ENCODE peak calls at places on chromosomes 3 and 15, in eight cellular contexts. F, B, V, O, G, J, I and T are unnamed samples.

GRCh38 chr3:17833786-17834559 is 91.5 kb upstream of the TBC1D5 start:
- DNase-seq in F (no peak), B (no peak), V (no peak), O (no peak), G (no peak), J (no peak), I (no peak), T (no peak)

GRCh38 chr15:24862726-24863521 is 91.9 kb upstream of the SNRPN start:
- DNase-seq in F (no peak), B (no peak), V (no peak), O (no peak), G (peak; percentile 44), J (no peak), I (no peak), T (no peak)

GRCh38 chr3:159913712-159914414 is 74.8 kb upstream of the IL12A start:
- DNase-seq in F (no peak), B (no peak), V (no peak), O (no peak), G (no peak), J (no peak), I (no peak), T (no peak)

GRCh38 chr3:44355634-44356033 is 17.1 kb downstream of the TCAIM start:
- DNase-seq in F (no peak), B (no peak), V (peak; percentile 89), O (peak; percentile 64), G (peak; percentile 86), J (no peak), I (peak; percentile 68), T (peak; percentile 98)

GRCh38 chr3:182469086-182469485 is 324.2 kb upstream of the ATP11B start:
- DNase-seq in F (no peak), B (no peak), V (no peak), O (no peak), G (peak; percentile 55), J (no peak), I (no peak), T (no peak)

GRCh38 chr3:106981392-106981791 is 395.8 kb upstream of the CCDC54 start:
- DNase-seq in F (no peak), B (no peak), V (no peak), O (no peak), G (no peak), J (no peak), I (no peak), T (no peak)

GRCh38 chr3:107904536-107905066 is 186.2 kb downstream of the CD47 start:
- DNase-seq in F (no peak), B (no peak), V (no peak), O (no peak), G (no peak), J (no peak), I (no peak), T (no peak)

GRCh38 chr15:52068004-52068403 is 44.6 kb downstream of the BCL2L10 start:
- DNase-seq in F (no peak), B (no peak), V (peak; percentile 38), O (no peak), G (no peak), J (no peak), I (no peak), T (no peak)

GRCh38 chr15:50280271-50280670 is 14.7 kb upstream of the HDC start:
- DNase-seq in F (no peak), B (no peak), V (no peak), O (no peak), G (peak; percentile 26), J (no peak), I (no peak), T (no peak)

GRCh38 chr3:37571269-37571668 is 290.4 kb upstream of the CTDSPL start:
- DNase-seq in F (no peak), B (no peak), V (peak; percentile 21), O (no peak), G (no peak), J (no peak), I (no peak), T (no peak)

GRCh38 chr3:127534161-127534451 is 56.4 kb downstream of the TPRA1 start:
- DNase-seq in F (no peak), B (no peak), V (no peak), O (no peak), G (no peak), J (no peak), I (no peak), T (no peak)

GRCh38 chr3:107643038-107643883 is 120.5 kb downstream of the BBX start:
- DNase-seq in F (no peak), B (no peak), V (no peak), O (no peak), G (no peak), J (no peak), I (no peak), T (peak; percentile 28)

GRCh38 chr3:52403955-52404354 is 40.9 kb downstream of the SEMA3G start:
- DNase-seq in F (no peak), B (no peak), V (no peak), O (no peak), G (no peak), J (no peak), I (no peak), T (no peak)

GRCh38 chr15:47570044-47570443 is 147.3 kb upstream of the SEMA6D start:
- DNase-seq in F (no peak), B (peak; percentile 72), V (no peak), O (no peak), G (no peak), J (no peak), I (no peak), T (no peak)

GRCh38 chr15:94282269-94283250 is 51.2 kb downstream of the MCTP2 start:
- DNase-seq in F (no peak), B (no peak), V (peak; percentile 43), O (no peak), G (peak; percentile 31), J (no peak), I (no peak), T (no peak)

GRCh38 chr3:38003371-38003816 is 12.8 kb downstream of the VILL start:
- DNase-seq in F (peak; percentile 74), B (peak; percentile 78), V (peak; percentile 43), O (peak; percentile 53), G (no peak), J (no peak), I (peak; percentile 74), T (peak; percentile 60)

GRCh38 chr3:43153189-43154083 is 47.6 kb upstream of the POMGNT2 start:
- DNase-seq in F (no peak), B (peak; percentile 63), V (peak; percentile 74), O (no peak), G (peak; percentile 63), J (no peak), I (peak; percentile 17), T (no peak)

GRCh38 chr3:195757827-195758226 is 37.0 kb downstream of the MUC20 start:
- DNase-seq in F (no peak), B (no peak), V (no peak), O (no peak), G (no peak), J (no peak), I (no peak), T (no peak)

GRCh38 chr3:55802816-55803215 is 315.7 kb upstream of the WNT5A start:
- DNase-seq in F (no peak), B (no peak), V (no peak), O (no peak), G (no peak), J (no peak), I (no peak), T (no peak)

GRCh38 chr3:56323986-56324420 is 144.3 kb downstream of the ERC2 start:
- DNase-seq in F (no peak), B (no peak), V (peak; percentile 85), O (peak; percentile 12), G (peak; percentile 86), J (no peak), I (peak; percentile 15), T (no peak)

GRCh38 chr3:79380581-79380980 is 387.2 kb downstream of the ROBO1 start:
- DNase-seq in F (no peak), B (no peak), V (peak; percentile 40), O (no peak), G (no peak), J (no peak), I (no peak), T (no peak)

GRCh38 chr15:99511865-99512632 is 53.7 kb upstream of the MEF2A start:
- DNase-seq in F (no peak), B (no peak), V (peak; percentile 26), O (no peak), G (no peak), J (no peak), I (no peak), T (peak; percentile 18)

GRCh38 chr3:115321396-115321795 is 174.3 kb upstream of the ZBTB20 start:
- DNase-seq in F (no peak), B (no peak), V (peak; percentile 17), O (no peak), G (peak; percentile 77), J (no peak), I (no peak), T (no peak)

GRCh38 chr3:185270262-185270955 is 16.6 kb upstream of the EHHADH start:
- DNase-seq in F (no peak), B (peak; percentile 47), V (peak; percentile 61), O (peak; percentile 51), G (no peak), J (no peak), I (no peak), T (peak; percentile 64)

GRCh38 chr3:139267300-139268246 is 76.2 kb upstream of the MRPS22 start:
- DNase-seq in F (no peak), B (no peak), V (no peak), O (no peak), G (no peak), J (no peak), I (no peak), T (no peak)

GRCh38 chr15:72847033-72847432 is 63.5 kb upstream of the ADPGK start:
- DNase-seq in F (no peak), B (no peak), V (no peak), O (no peak), G (no peak), J (no peak), I (no peak), T (no peak)

GRCh38 chr15:71823801-71824200 is 13.4 kb downstream of the NR2E3 start:
- DNase-seq in F (no peak), B (no peak), V (no peak), O (no peak), G (no peak), J (no peak), I (no peak), T (no peak)